ENCODE peak calls at places on chromosomes 5 and 9, in seven cellular contexts. G is GM04504, M is mucosa of descending colon, O is GM19239, T is fibroblast of gingiva, Z is amygdala, F is astrocyte of the spinal cord. C is an unnamed sample.

GRCh38 chr9:19493174-19493811 is 84.5 kb downstream of the ACER2 start:
- DNase-seq in G (peak; percentile 65), O (peak; percentile 44), M (peak; percentile 31), T (peak; percentile 50), Z (peak; percentile 82), F (peak; percentile 61), C (no peak)

GRCh38 chr5:33115467-33115866 is 325.3 kb upstream of the TARS1 start:
- DNase-seq in M (no peak), T (no peak), F (no peak), G (no peak), O (no peak), Z (no peak), C (no peak)

GRCh38 chr5:159902444-159903121 is 13.7 kb upstream of the ADRA1B start:
- DNase-seq in F (peak; percentile 69), T (no peak), O (no peak), M (no peak), G (no peak), Z (no peak), C (no peak)

GRCh38 chr5:27474395-27474794 is 436.0 kb upstream of the CDH9 start:
- DNase-seq in G (no peak), Z (no peak), M (no peak), O (no peak), T (no peak), F (no peak), C (no peak)

GRCh38 chr9:114621975-114622609 is 11.0 kb downstream of the TMEM268 start:
- DNase-seq in F (peak; percentile 62), O (no peak), Z (no peak), G (peak; percentile 54), T (peak; percentile 58), M (no peak), C (no peak)

GRCh38 chr5:179435731-179436315 is 90.6 kb upstream of the ADAMTS2 start:
- DNase-seq in G (no peak), M (no peak), T (no peak), O (no peak), Z (no peak), F (no peak), C (no peak)

GRCh38 chr9:33065157-33066076 is 11.1 kb downstream of the SMU1 start:
- DNase-seq in M (no peak), T (no peak), F (no peak), G (no peak), Z (no peak), O (peak; percentile 36), C (no peak)

GRCh38 chr9:86572904-86573303 is 218.7 kb upstream of the TUT7 start:
- DNase-seq in Z (no peak), G (no peak), M (no peak), F (no peak), T (no peak), O (no peak), C (no peak)

GRCh38 chr5:98804066-98804465 is 30.6 kb downstream of the RGMB start:
- DNase-seq in Z (no peak), T (no peak), O (no peak), G (no peak), M (no peak), F (no peak), C (no peak)

GRCh38 chr5:149646564-149646963 is 65.3 kb downstream of the ARHGEF37 start:
- DNase-seq in F (no peak), G (no peak), O (no peak), Z (no peak), T (no peak), M (no peak), C (no peak)

GRCh38 chr9:80994892-80995291 is 694.5 kb downstream of the TLE1 start:
- DNase-seq in Z (no peak), O (no peak), F (peak; percentile 29), M (no peak), G (no peak), T (no peak), C (no peak)

GRCh38 chr5:74237746-74238145 is 402.8 kb downstream of the ENC1 start:
- DNase-seq in F (no peak), O (no peak), M (no peak), G (no peak), T (no peak), Z (no peak), C (no peak)

GRCh38 chr5:155380480-155380879 is 366.9 kb downstream of the KIF4B start:
- DNase-seq in F (no peak), O (no peak), Z (no peak), T (no peak), G (no peak), M (no peak), C (no peak)

GRCh38 chr5:122701640-122702523 is 73.0 kb upstream of the SNX2 start:
- DNase-seq in O (peak; percentile 24), F (no peak), Z (no peak), T (no peak), M (no peak), G (no peak), C (no peak)

GRCh38 chr5:146340260-146341081 is 1.8 kb downstream of the POU4F3 start:
- DNase-seq in G (peak; percentile 17), M (peak; percentile 36), O (peak; percentile 48), F (peak; percentile 68), Z (no peak), T (peak; percentile 43), C (no peak)